ENCODE peak calls at places on chromosomes 6 and 20, in four cellular contexts. E is GM12878, H is IMR-90, R is endothelial cell of umbilical vein. G is an unnamed sample.

GRCh38 chr6:68007717-68008116 is 627.4 kb upstream of the ADGRB3 start:
- DNase-seq in E (no peak), H (no peak), R (no peak), G (no peak)

GRCh38 chr6:41678511-41679084 is 40.3 kb downstream of the MDFI start:
- DNase-seq in E (no peak), H (no peak), R (no peak), G (no peak)

GRCh38 chr20:51660741-51661608 is 107.2 kb downstream of the ATP9A start:
- DNase-seq in E (no peak), H (peak; percentile 93), R (peak; percentile 96), G (no peak)

GRCh38 chr20:22920898-22921297 is 114.2 kb upstream of the SSTR4 start:
- DNase-seq in E (no peak), H (no peak), R (no peak), G (no peak)

GRCh38 chr20:59933296-59933848 is at the start of gene SYCP2:
- DNase-seq in E (no peak), H (no peak), R (no peak), G (peak; percentile 94)

GRCh38 chr6:40183902-40184301 is 249.6 kb upstream of the MOCS1 start:
- DNase-seq in E (no peak), H (no peak), R (no peak), G (no peak)

GRCh38 chr6:91911945-91912344 is 1325.1 kb upstream of the MAP3K7 start:
- DNase-seq in E (no peak), H (no peak), R (no peak), G (no peak)

GRCh38 chr6:68834561-68834960 is 199.5 kb downstream of the ADGRB3 start:
- DNase-seq in E (no peak), H (no peak), R (no peak), G (no peak)

GRCh38 chr6:76707630-76708029 is 635.2 kb upstream of the IMPG1 start:
- DNase-seq in E (no peak), H (no peak), R (no peak), G (no peak)

GRCh38 chr6:9783567-9783966 is 631.3 kb downstream of the TFAP2A start:
- DNase-seq in E (no peak), H (peak; percentile 65), R (no peak), G (no peak)

GRCh38 chr6:30879684-30880427 is 4.5 kb upstream of the DDR1 start:
- DNase-seq in E (no peak), H (no peak), R (no peak), G (no peak)

GRCh38 chr6:111727041-111727440 is 121.4 kb upstream of the TRAF3IP2 start:
- DNase-seq in E (no peak), H (peak; percentile 17), R (no peak), G (no peak)

GRCh38 chr6:2764610-2765165 is 505 bp upstream of the WRNIP1 start:
- DNase-seq in E (no peak), H (peak; percentile 70), R (no peak), G (peak; percentile 76)

GRCh38 chr6:159729598-159729997 is 2.3 kb downstream of the WTAP start:
- DNase-seq in E (peak; percentile 30), H (peak; percentile 30), R (peak; percentile 20), G (no peak)

GRCh38 chr20:57082546-57082945 is 183.9 kb downstream of the BMP7 start:
- DNase-seq in E (no peak), H (no peak), R (no peak), G (no peak)

GRCh38 chr20:45293041-45294002 is 13.3 kb upstream of the RBPJL start:
- DNase-seq in E (no peak), H (peak; percentile 46), R (peak; percentile 76), G (peak; percentile 85)

GRCh38 chr6:4935981-4936680 is 67.7 kb downstream of the RPP40 start:
- DNase-seq in E (no peak), H (no peak), R (no peak), G (no peak)

GRCh38 chr6:89120371-89120770 is 2.5 kb upstream of the SRSF12 start:
- DNase-seq in E (no peak), H (peak; percentile 41), R (no peak), G (no peak)

GRCh38 chr20:20085812-20086211 is 33.5 kb downstream of the CFAP61 start:
- DNase-seq in E (no peak), H (no peak), R (no peak), G (no peak)

GRCh38 chr6:166608819-166609218 is 18.2 kb downstream of the RPS6KA2 start:
- DNase-seq in E (no peak), H (peak; percentile 89), R (no peak), G (no peak)

GRCh38 chr6:166253277-166254229 is 54.6 kb downstream of the PRR18 start:
- DNase-seq in E (no peak), H (no peak), R (no peak), G (no peak)

GRCh38 chr20:17172826-17173420 is 53.9 kb upstream of the PCSK2 start:
- DNase-seq in E (no peak), H (no peak), R (no peak), G (no peak)

GRCh38 chr20:1370548-1371110 is 22.2 kb downstream of the FKBP1A start:
- DNase-seq in E (no peak), H (peak; percentile 67), R (no peak), G (no peak)

GRCh38 chr6:49923826-49924225 is 40.1 kb downstream of the DEFB114 start:
- DNase-seq in E (no peak), H (no peak), R (no peak), G (peak; percentile 45)

GRCh38 chr20:21564127-21564773 is 50.4 kb upstream of the NKX2-2 start:
- DNase-seq in E (no peak), H (no peak), R (no peak), G (no peak)

GRCh38 chr20:59153355-59153681 is 10.3 kb upstream of the ZNF831 start:
- DNase-seq in E (no peak), H (no peak), R (no peak), G (no peak)

GRCh38 chr20:54199721-54200176 is 8.1 kb upstream of the PFDN4 start:
- DNase-seq in E (peak; percentile 39), H (peak; percentile 73), R (peak; percentile 77), G (peak; percentile 59)

GRCh38 chr6:110755411-110755834 is 59.8 kb downstream of the CDK19 start:
- DNase-seq in E (no peak), H (peak; percentile 16), R (no peak), G (no peak)

GRCh38 chr6:137146206-137146605 is 27.2 kb downstream of the IL22RA2 start:
- DNase-seq in E (no peak), H (no peak), R (no peak), G (no peak)

GRCh38 chr6:134267917-134268361 is 50.0 kb downstream of the SGK1 start:
- DNase-seq in E (no peak), H (no peak), R (no peak), G (no peak)

GRCh38 chr6:153312633-153313032 is 181.6 kb upstream of the RGS17 start:
- DNase-seq in E (no peak), H (peak; percentile 35), R (peak; percentile 55), G (no peak)

GRCh38 chr20:35821807-35822242 is 50.0 kb downstream of the PHF20 start:
- DNase-seq in E (no peak), H (peak; percentile 79), R (no peak), G (no peak)

GRCh38 chr20:3680701-3681351 is 984 bp downstream of the ADAM33 start:
- DNase-seq in E (no peak), H (no peak), R (no peak), G (no peak)

GRCh38 chr6:156273065-156273711 is 504.0 kb upstream of the ARID1B start:
- DNase-seq in E (no peak), H (no peak), R (no peak), G (no peak)
- TF ChIP-seq FOS in E (no peak), H (no peak), R (no peak), G (no peak)

GRCh38 chr20:31824125-31824485 is 4.9 kb downstream of the MYLK2 start:
- DNase-seq in E (no peak), H (no peak), R (no peak), G (no peak)

GRCh38 chr20:31823360-31824124 is 4.4 kb downstream of the MYLK2 start:
- DNase-seq in E (no peak), H (no peak), R (peak; percentile 41), G (no peak)

GRCh38 chr20:31824554-31825313 is 5.6 kb downstream of the MYLK2 start:
- DNase-seq in E (no peak), H (no peak), R (no peak), G (no peak)

GRCh38 chr20:31827059-31827458 is 7.9 kb downstream of the MYLK2 start:
- DNase-seq in E (no peak), H (no peak), R (no peak), G (no peak)

GRCh38 chr20:31826074-31826473 is 6.9 kb downstream of the MYLK2 start:
- DNase-seq in E (no peak), H (no peak), R (no peak), G (no peak)
- TF ChIP-seq FOS in E (no peak), H (no peak), R (no peak), G (no peak)

GRCh38 chr6:6546318-6547110 is 42.0 kb upstream of the LY86 start:
- DNase-seq in E (no peak), H (peak; percentile 1), R (no peak), G (peak; percentile 16)
- TF ChIP-seq FOS in E (no peak), H (no peak), R (no peak), G (no peak)

DNA sequence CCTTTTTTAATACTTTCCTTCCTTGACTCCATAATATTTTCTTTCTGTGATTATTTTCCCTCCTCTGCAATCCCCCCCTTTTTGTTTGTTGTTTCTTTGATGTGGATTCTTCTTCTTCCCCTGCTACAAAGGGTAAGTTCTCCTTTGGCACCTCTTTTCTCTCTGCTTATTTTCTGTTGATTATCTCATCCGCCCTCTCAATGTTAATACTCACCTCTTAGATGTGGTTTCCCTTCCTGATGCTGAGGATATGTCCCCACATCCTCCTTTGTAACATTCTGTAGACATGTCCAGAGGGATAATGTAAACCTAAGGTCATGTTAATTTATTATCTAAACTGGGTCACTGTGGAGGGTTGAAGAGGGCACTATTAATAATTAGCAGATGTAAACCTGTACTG is 17.7 kb downstream of the FLRT3 start:
- DNase-seq in E (no peak), H (no peak), R (no peak), G (no peak)
- TF ChIP-seq FOS in E (no peak), H (no peak), R (no peak), G (no peak)

GRCh38 chr6:38058022-38058421 is 238.5 kb downstream of the ZFAND3 start:
- DNase-seq in E (peak; percentile 20), H (peak; percentile 78), R (no peak), G (no peak)
- TF ChIP-seq FOS in E (no peak), H (peak; percentile 37), R (no peak), G (no peak)

GRCh38 chr6:38649744-38650143 is 10.0 kb upstream of the BTBD9 start:
- DNase-seq in E (no peak), H (no peak), R (no peak), G (no peak)
- TF ChIP-seq FOS in E (no peak), H (no peak), R (no peak), G (no peak)

GRCh38 chr6:106253194-106253593 is 72.4 kb downstream of the ATG5 start:
- DNase-seq in E (no peak), H (peak; percentile 80), R (peak; percentile 27), G (no peak)
- TF ChIP-seq FOS in E (no peak), H (peak; percentile 45), R (no peak), G (no peak)

GRCh38 chr6:7119272-7119801 is 11.6 kb downstream of the RREB1 start:
- DNase-seq in E (no peak), H (no peak), R (no peak), G (peak; percentile 60)

GRCh38 chr6:7115452-7116223 is 7.9 kb downstream of the RREB1 start:
- DNase-seq in E (no peak), H (no peak), R (no peak), G (no peak)

GRCh38 chr6:7112741-7113313 is 5.1 kb downstream of the RREB1 start:
- DNase-seq in E (peak; percentile 41), H (no peak), R (no peak), G (no peak)

GRCh38 chr6:7111095-7111690 is 3.4 kb downstream of the RREB1 start:
- DNase-seq in E (no peak), H (no peak), R (no peak), G (no peak)

GRCh38 chr6:7114744-7115451 is 7.1 kb downstream of the RREB1 start:
- DNase-seq in E (no peak), H (no peak), R (no peak), G (no peak)
- TF ChIP-seq FOS in E (no peak), H (no peak), R (no peak), G (no peak)